ENCODE peak calls at places on chromosome 11, in four cellular contexts. H, Z, Y and N are unnamed samples.
A peak's percentile ranks its signal among the peaks of the same experiment; 100 is the strongest.

GRCh38 chr11:17273668-17274321 is 2.7 kb upstream of the NUCB2 start:
- DNase-seq in H (no peak), Z (no peak), Y (no peak), N (no peak)

GRCh38 chr11:119368121-119369034 is 13.1 kb downstream of the USP2 start:
- DNase-seq in H (peak; percentile 94), Z (peak; percentile 83), Y (no peak), N (no peak)

GRCh38 chr11:11555228-11555627 is 66.6 kb downstream of the GALNT18 start:
- DNase-seq in H (no peak), Z (peak; percentile 67), Y (peak; percentile 2), N (no peak)

GRCh38 chr11:46363031-46363407 is 15.8 kb downstream of the DGKZ start:
- DNase-seq in H (no peak), Z (peak; percentile 54), Y (peak; percentile 53), N (peak; percentile 47)

GRCh38 chr11:1116666-1117390 is 40.9 kb upstream of the MUC5AC start:
- DNase-seq in H (no peak), Z (no peak), Y (no peak), N (no peak)

GRCh38 chr11:74134661-74135515 is 35.9 kb downstream of the C2CD3 start:
- DNase-seq in H (no peak), Z (no peak), Y (peak; percentile 45), N (peak; percentile 24)

GRCh38 chr11:122764691-122765090 is 73.6 kb upstream of the CRTAM start:
- DNase-seq in H (no peak), Z (no peak), Y (no peak), N (no peak)

GRCh38 chr11:2911088-2912037 is 17.9 kb downstream of the PHLDA2 start:
- DNase-seq in H (no peak), Z (peak; percentile 57), Y (no peak), N (no peak)

GRCh38 chr11:45801723-45802315 is 3.1 kb upstream of the SLC35C1 start:
- DNase-seq in H (no peak), Z (no peak), Y (no peak), N (no peak)

GRCh38 chr11:105298630-105299029 is 159.1 kb upstream of the CARD18 start:
- DNase-seq in H (no peak), Z (no peak), Y (peak; percentile 35), N (peak; percentile 11)

GRCh38 chr11:80899381-80899780 is 1458.6 kb upstream of the TENM4 start:
- DNase-seq in H (no peak), Z (no peak), Y (peak; percentile 8), N (no peak)

GRCh38 chr11:75319035-75319877 is 32.2 kb downstream of the ARRB1 start:
- DNase-seq in H (peak; percentile 78), Z (peak; percentile 78), Y (peak; percentile 26), N (peak; percentile 18)

GRCh38 chr11:5808500-5809121 is at the start of gene OR52N2:
- DNase-seq in H (no peak), Z (peak; percentile 84), Y (peak; percentile 28), N (peak; percentile 67)

GRCh38 chr11:120128392-120129172 is 9.3 kb downstream of the TRIM29 start:
- DNase-seq in H (no peak), Z (no peak), Y (peak; percentile 66), N (peak; percentile 77)

GRCh38 chr11:59183768-59184167 is 11.8 kb downstream of the DTX4 start:
- DNase-seq in H (no peak), Z (no peak), Y (no peak), N (no peak)

GRCh38 chr11:63536669-63537292 is at the start of gene PLAAT4:
- DNase-seq in H (no peak), Z (peak; percentile 50), Y (peak; percentile 59), N (peak; percentile 29)

GRCh38 chr11:47507016-47507631 is 45.8 kb downstream of the CELF1 start:
- DNase-seq in H (no peak), Z (no peak), Y (no peak), N (peak; percentile 39)

GRCh38 chr11:134596404-134596803 is 184.4 kb upstream of the B3GAT1 start:
- DNase-seq in H (no peak), Z (no peak), Y (no peak), N (no peak)

GRCh38 chr11:8375932-8376331 is 112.3 kb upstream of the LMO1 start:
- DNase-seq in H (no peak), Z (no peak), Y (no peak), N (no peak)

GRCh38 chr11:122661182-122661945 is 5.8 kb downstream of the UBASH3B start:
- DNase-seq in H (no peak), Z (no peak), Y (peak; percentile 59), N (peak; percentile 93)

GRCh38 chr11:89327885-89328284 is 150.2 kb downstream of the TYR start:
- DNase-seq in H (no peak), Z (no peak), Y (no peak), N (no peak)

GRCh38 chr11:67301951-67302516 is 1.3 kb upstream of the SSH3 start:
- DNase-seq in H (peak; percentile 87), Z (peak; percentile 67), Y (no peak), N (no peak)

GRCh38 chr11:36258730-36259360 is 30.4 kb downstream of the COMMD9 start:
- DNase-seq in H (no peak), Z (peak; percentile 62), Y (peak; percentile 42), N (peak; percentile 72)

GRCh38 chr11:93038521-93038920 is 69.1 kb downstream of the MTNR1B start:
- DNase-seq in H (no peak), Z (no peak), Y (no peak), N (no peak)

GRCh38 chr11:11822946-11823345 is 18.8 kb upstream of the USP47 start:
- DNase-seq in H (no peak), Z (no peak), Y (no peak), N (no peak)

GRCh38 chr11:93054881-93055280 is 85.4 kb downstream of the MTNR1B start:
- DNase-seq in H (no peak), Z (no peak), Y (peak; percentile 95), N (peak; percentile 93)

GRCh38 chr11:123429851-123430735 is at the start of gene GRAMD1B:
- DNase-seq in H (peak; percentile 57), Z (peak; percentile 17), Y (peak; percentile 79), N (peak; percentile 93)

GRCh38 chr11:55726715-55727324 is 46.4 kb upstream of the OR5D13 start:
- DNase-seq in H (no peak), Z (no peak), Y (no peak), N (no peak)

GRCh38 chr11:102914238-102915043 is 39.7 kb upstream of the MMP12 start:
- DNase-seq in H (no peak), Z (peak; percentile 20), Y (peak; percentile 20), N (peak; percentile 46)

DNA sequence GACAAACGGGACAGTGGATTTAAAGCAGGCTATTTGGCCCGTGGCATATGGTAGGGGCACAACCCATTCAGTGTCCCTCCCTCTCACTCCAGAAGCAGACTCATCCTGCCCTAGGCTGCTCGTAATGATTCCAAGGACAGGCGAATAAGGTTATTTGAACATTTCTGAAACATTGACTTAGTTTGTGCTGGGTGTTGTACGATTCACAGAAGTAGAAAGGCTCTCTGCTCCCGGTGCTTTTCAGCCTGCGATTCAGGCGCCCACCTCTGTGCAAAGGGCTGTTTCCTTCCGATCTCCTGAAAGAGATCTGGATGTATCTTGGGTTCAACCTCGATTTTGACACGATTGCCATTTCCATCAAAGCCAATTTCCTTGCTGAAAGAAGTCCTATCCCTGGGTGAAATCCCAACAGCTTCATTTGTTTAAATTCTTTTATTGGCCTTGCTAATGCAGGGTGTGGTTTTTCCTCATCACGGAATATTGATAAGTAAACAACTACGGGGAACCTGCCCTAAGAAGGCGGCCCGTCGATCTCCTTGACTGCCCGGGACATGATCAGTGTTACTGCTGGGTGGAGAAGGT is 1.1 kb upstream of the ZC3H12C start:
- DNase-seq in H (no peak), Z (no peak), Y (no peak), N (no peak)
- TF ChIP-seq CTCF in H (no peak), Z (no peak), Y (no peak), N (no peak)

DNA sequence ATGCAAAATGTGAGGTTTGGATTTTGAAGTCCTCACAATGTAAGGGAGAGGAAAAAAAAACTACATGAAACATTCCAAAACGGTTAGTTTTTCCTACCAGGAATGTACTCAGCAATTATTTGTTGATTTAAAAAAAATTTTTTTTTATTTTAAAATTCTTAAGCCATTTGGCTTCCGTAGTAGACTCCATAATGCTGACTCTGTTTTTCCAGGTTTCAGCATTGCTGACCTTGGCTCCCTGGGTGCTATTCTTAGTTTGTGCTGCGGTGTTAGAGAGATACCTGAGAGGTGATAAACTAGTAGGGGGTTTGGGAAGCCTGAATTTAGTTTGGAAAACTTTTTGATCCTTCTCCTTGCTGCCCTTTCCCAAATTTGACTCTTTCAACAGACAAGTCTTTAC is 10.6 kb downstream of the STT3A start:
- DNase-seq in H (no peak), Z (no peak), Y (peak; percentile 17), N (peak; percentile 2)
- TF ChIP-seq CTCF in H (no peak), Z (no peak), Y (no peak), N (no peak)

GRCh38 chr11:44120169-44120568 is 24.7 kb downstream of the EXT2 start:
- DNase-seq in H (no peak), Z (peak; percentile 17), Y (no peak), N (no peak)
- TF ChIP-seq CTCF in H (no peak), Z (no peak), Y (peak; percentile 12), N (peak; percentile 64)

GRCh38 chr11:111846640-111847039 is 24.7 kb downstream of the ALG9 start:
- DNase-seq in H (no peak), Z (no peak), Y (peak; percentile 81), N (peak; percentile 57)
- TF ChIP-seq CTCF in H (no peak), Z (no peak), Y (no peak), N (no peak)

DNA sequence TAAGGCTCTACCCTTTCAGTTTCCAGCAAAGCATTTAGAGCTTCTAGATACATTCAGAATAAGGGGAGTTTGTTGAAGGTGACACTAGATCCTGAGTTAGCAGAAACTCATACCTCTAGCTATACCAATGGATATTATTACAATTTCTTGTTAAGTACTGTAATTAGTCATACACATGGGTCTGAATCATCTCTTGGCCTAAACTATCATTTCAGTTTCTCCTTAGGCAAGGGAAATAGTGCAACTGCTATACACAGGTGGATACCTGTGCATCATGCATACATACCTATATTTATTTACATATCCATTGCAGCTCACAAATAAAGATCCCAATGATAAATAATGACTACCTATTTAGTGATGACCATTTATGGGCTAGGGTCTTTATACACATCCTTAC is 45.1 kb upstream of the PAX6 start:
- DNase-seq in H (no peak), Z (no peak), Y (no peak), N (no peak)
- TF ChIP-seq CTCF in H (no peak), Z (no peak), Y (no peak), N (no peak)

GRCh38 chr11:78832226-78832947 is 257.7 kb upstream of the NARS2 start:
- DNase-seq in H (no peak), Z (no peak), Y (no peak), N (no peak)
- TF ChIP-seq CTCF in H (no peak), Z (no peak), Y (no peak), N (no peak)

GRCh38 chr11:28966951-28967350 is 858.8 kb downstream of the METTL15 start:
- DNase-seq in H (no peak), Z (no peak), Y (peak; percentile 15), N (no peak)
- TF ChIP-seq CTCF in H (no peak), Z (no peak), Y (no peak), N (no peak)

GRCh38 chr11:65497141-65498041 is 1.5 kb upstream of the MALAT1 start:
- DNase-seq in H (peak; percentile 100), Z (peak; percentile 99), Y (peak; percentile 94), N (peak; percentile 97)
- TF ChIP-seq CTCF in H (no peak), Z (no peak), Y (no peak), N (peak; percentile 29)